ENCODE peak calls at places on chromosomes 3 and 15, in seven cellular contexts. N is colonic mucosa, A is fibroblast of lung, F is astrocyte of the cerebellum, T is GM13977, U is omental fat pad, Y is H9. O is an unnamed sample.

GRCh38 chr3:165210727-165211126 is 14.5 kb upstream of the SLITRK3 start:
- DNase-seq in N (no peak), U (no peak), T (no peak), A (no peak), F (no peak), Y (no peak), O (no peak)

GRCh38 chr3:41477399-41478014 is 278.2 kb downstream of the CTNNB1 start:
- DNase-seq in U (no peak), Y (no peak), N (no peak), T (no peak), F (no peak), A (no peak), O (no peak)

GRCh38 chr15:96381463-96381862 is 51.0 kb downstream of the NR2F2 start:
- DNase-seq in Y (no peak), A (peak), T (no peak), U (no peak), N (no peak), F (peak), O (no peak)

GRCh38 chr3:57755368-57756021 is 614 bp upstream of the SLMAP start:
- DNase-seq in A (no peak), T (peak), N (peak), U (no peak), Y (no peak), F (no peak), O (no peak)

GRCh38 chr15:91032919-91033803 is 10.8 kb upstream of the VPS33B start:
- DNase-seq in T (no peak), Y (peak), U (no peak), N (peak), A (no peak), F (no peak), O (peak)

GRCh38 chr3:50675179-50676030 is 678 bp downstream of the DOCK3 start:
- DNase-seq in A (no peak), T (peak), F (no peak), U (no peak), Y (peak), N (no peak), O (peak)

GRCh38 chr15:101526890-101527289 is 37.4 kb upstream of the PCSK6 start:
- DNase-seq in U (no peak), A (no peak), N (no peak), F (no peak), T (no peak), Y (no peak), O (no peak)

GRCh38 chr3:124569761-124570160 is 160.5 kb upstream of the UMPS start:
- DNase-seq in Y (no peak), T (no peak), A (no peak), F (no peak), U (no peak), N (no peak), O (no peak)

GRCh38 chr15:98599911-98600685 is 48.2 kb upstream of the IGF1R start:
- DNase-seq in Y (no peak), U (peak), N (peak), T (peak), A (peak), F (no peak), O (no peak)

GRCh38 chr3:39727415-39727814 is 82.0 kb upstream of the MYRIP start:
- DNase-seq in F (no peak), A (no peak), U (no peak), T (no peak), Y (no peak), N (no peak), O (no peak)

GRCh38 chr15:80778964-80779657 is at the start of gene CEMIP:
- DNase-seq in F (peak), U (no peak), T (peak), A (peak), Y (peak), N (peak), O (peak)

GRCh38 chr3:110881069-110881468 is 190.5 kb upstream of the NECTIN3 start:
- DNase-seq in U (no peak), T (no peak), N (peak), A (peak), F (peak), Y (peak), O (no peak)
- TF ChIP-seq CTCF in U (no peak), T (peak), N (no peak), A (peak), F (peak), Y (peak), O (no peak)

GRCh38 chr15:69718445-69718844 is 265.8 kb downstream of the RPLP1 start:
- DNase-seq in Y (no peak), T (no peak), A (no peak), N (no peak), U (no peak), F (no peak), O (no peak)

GRCh38 chr15:69712999-69713398 is 260.4 kb downstream of the RPLP1 start:
- DNase-seq in Y (no peak), N (peak), F (no peak), T (no peak), U (no peak), A (no peak), O (no peak)

GRCh38 chr15:69715205-69715604 is 262.6 kb downstream of the RPLP1 start:
- DNase-seq in Y (no peak), F (no peak), U (no peak), A (no peak), N (no peak), T (no peak), O (no peak)

GRCh38 chr15:69718916-69719315 is 266.3 kb downstream of the RPLP1 start:
- DNase-seq in T (no peak), F (no peak), Y (no peak), U (no peak), A (no peak), N (no peak), O (peak)

DNA sequence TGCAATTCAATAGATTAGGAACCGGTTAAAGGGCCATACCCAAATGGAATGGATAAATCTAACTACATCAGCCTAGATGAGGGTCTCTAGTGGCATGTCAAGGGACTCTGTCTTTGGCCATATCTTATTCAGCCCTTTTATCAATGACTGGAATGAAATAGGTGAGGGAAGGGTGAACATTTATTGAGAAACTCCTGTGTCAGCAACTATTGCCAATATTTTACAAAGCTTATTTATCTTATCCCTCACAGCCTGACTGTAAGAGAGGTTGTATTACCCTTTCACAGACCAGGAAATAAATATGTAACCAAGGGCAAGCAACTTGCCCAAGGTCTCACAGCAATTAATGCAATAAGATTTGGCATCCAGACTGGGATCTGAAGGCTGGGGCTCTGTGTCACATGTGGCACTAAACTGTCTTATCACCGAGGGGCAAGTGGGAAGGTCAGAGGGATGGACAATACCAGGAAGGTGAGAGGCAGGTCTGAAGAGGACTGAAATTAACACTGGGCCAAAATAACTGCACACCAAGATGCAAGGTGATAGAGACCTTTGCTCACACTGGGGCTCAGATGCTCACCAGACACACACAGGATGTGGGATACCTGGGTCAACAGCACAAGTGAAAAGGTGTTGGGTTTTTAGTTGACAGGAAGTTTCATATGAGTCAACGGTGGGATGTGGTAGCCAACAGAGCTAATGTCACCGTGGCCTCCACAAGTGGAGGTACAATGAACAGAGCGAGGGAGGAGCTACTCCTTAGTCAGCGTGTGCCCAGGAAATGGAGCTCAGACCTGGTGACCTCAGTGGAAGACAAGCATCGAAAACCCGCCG is 261.3 kb downstream of the RPLP1 start:
- DNase-seq in Y (no peak), A (no peak), T (peak), N (peak), U (no peak), F (no peak), O (peak)
- TF ChIP-seq CTCF in Y (no peak), A (no peak), T (no peak), N (no peak), U (no peak), F (no peak), O (no peak)

GRCh38 chr3:53109822-53110771 is 20.1 kb downstream of the RFT1 start:
- DNase-seq in F (no peak), Y (peak), U (no peak), A (peak), T (no peak), N (peak), O (no peak)
- TF ChIP-seq CTCF in F (peak), Y (peak), U (peak), A (peak), T (peak), N (peak), O (no peak)

GRCh38 chr15:69854521-69855171 is 243.1 kb downstream of the TLE3 start:
- DNase-seq in U (no peak), N (no peak), A (peak), F (peak), T (no peak), Y (no peak), O (no peak)
- TF ChIP-seq CTCF in U (no peak), N (no peak), A (no peak), F (no peak), T (no peak), Y (no peak), O (no peak)

GRCh38 chr15:74901612-74902063 is 5.0 kb downstream of the FAM219B start:
- DNase-seq in Y (peak), U (peak), T (peak), F (no peak), A (peak), N (peak), O (peak)
- TF ChIP-seq CTCF in Y (peak), U (peak), T (peak), F (peak), A (peak), N (peak), O (peak)

GRCh38 chr3:116453676-116454346 is 8.5 kb upstream of the LSAMP start:
- DNase-seq in F (no peak), U (no peak), N (no peak), A (peak), T (no peak), Y (no peak), O (no peak)
- TF ChIP-seq CTCF in F (peak), U (no peak), N (no peak), A (peak), T (no peak), Y (peak), O (no peak)